ENCODE peak calls at places on chromosomes 11 and 22, in seven cellular contexts. V, H, B, Z, Q, I and W are unnamed samples.

GRCh38 chr11:129881570-129882170 is 13.7 kb downstream of the NFRKB start:
- DNase-seq in V (no peak), H (peak; percentile 15), B (peak; percentile 40), Z (peak; percentile 41), Q (no peak), I (no peak), W (no peak)

GRCh38 chr11:61384271-61385242 is 7.8 kb upstream of the TMEM216 start:
- DNase-seq in V (no peak), H (no peak), B (peak; percentile 68), Z (peak; percentile 47), Q (no peak), I (no peak), W (no peak)

GRCh38 chr22:24865508-24865907 is 59.5 kb downstream of the SGSM1 start:
- DNase-seq in V (no peak), H (no peak), B (no peak), Z (no peak), Q (no peak), I (no peak), W (no peak)

GRCh38 chr11:1327064-1327460 is 17.6 kb upstream of the TOLLIP start:
- DNase-seq in V (no peak), H (no peak), B (no peak), Z (no peak), Q (no peak), I (no peak), W (no peak)

GRCh38 chr11:87187930-87188329 is 150.2 kb downstream of the TMEM135 start:
- DNase-seq in V (no peak), H (no peak), B (no peak), Z (no peak), Q (no peak), I (no peak), W (no peak)

GRCh38 chr11:1030086-1030485 is 6.4 kb downstream of the MUC6 start:
- DNase-seq in V (no peak), H (no peak), B (no peak), Z (no peak), Q (no peak), I (no peak), W (no peak)

GRCh38 chr22:26811717-26811992 is 154.3 kb downstream of the MIAT start:
- DNase-seq in V (no peak), H (no peak), B (no peak), Z (no peak), Q (no peak), I (no peak), W (no peak)

GRCh38 chr22:30893434-30894370 is 74.9 kb downstream of the MORC2 start:
- DNase-seq in V (peak; percentile 62), H (no peak), B (no peak), Z (no peak), Q (no peak), I (no peak), W (no peak)

GRCh38 chr11:112834277-112834755 is 126.9 kb upstream of the NCAM1 start:
- DNase-seq in V (peak; percentile 79), H (no peak), B (no peak), Z (peak; percentile 22), Q (no peak), I (no peak), W (no peak)

GRCh38 chr11:69122642-69123431 is 32.9 kb upstream of the SMIM38 start:
- DNase-seq in V (peak; percentile 91), H (no peak), B (peak; percentile 69), Z (no peak), Q (peak; percentile 74), I (peak; percentile 96), W (peak; percentile 99)

GRCh38 chr11:69576069-69576782 is 64.7 kb upstream of the CCND1 start:
- DNase-seq in V (no peak), H (no peak), B (no peak), Z (no peak), Q (no peak), I (no peak), W (peak; percentile 51)

GRCh38 chr11:128341767-128342318 is 245.5 kb downstream of the ETS1 start:
- DNase-seq in V (no peak), H (no peak), B (no peak), Z (no peak), Q (no peak), I (no peak), W (no peak)

GRCh38 chr22:30878516-30879365 is 89.8 kb downstream of the MORC2 start:
- DNase-seq in V (peak; percentile 73), H (no peak), B (peak; percentile 28), Z (peak; percentile 22), Q (no peak), I (no peak), W (no peak)

GRCh38 chr11:15615412-15616096 is 500.8 kb downstream of the INSC start:
- DNase-seq in V (no peak), H (no peak), B (no peak), Z (no peak), Q (no peak), I (no peak), W (no peak)

GRCh38 chr11:59660621-59661020 is 8.2 kb downstream of the PATL1 start:
- DNase-seq in V (no peak), H (no peak), B (no peak), Z (no peak), Q (no peak), I (no peak), W (no peak)

GRCh38 chr11:65814131-65814959 is 19.4 kb upstream of the SNX32 start:
- DNase-seq in V (no peak), H (no peak), B (peak; percentile 51), Z (no peak), Q (peak; percentile 75), I (no peak), W (no peak)

GRCh38 chr11:67670316-67671210 is 3.9 kb downstream of the ALDH3B2 start:
- DNase-seq in V (no peak), H (no peak), B (no peak), Z (no peak), Q (no peak), I (no peak), W (no peak)

GRCh38 chr22:45014658-45015057 is 4.9 kb upstream of the PHF21B start:
- DNase-seq in V (no peak), H (no peak), B (no peak), Z (peak; percentile 33), Q (no peak), I (no peak), W (no peak)

GRCh38 chr11:2891901-2892214 is 6.3 kb upstream of the CDKN1C start:
- DNase-seq in V (no peak), H (no peak), B (peak; percentile 62), Z (peak; percentile 76), Q (no peak), I (no peak), W (peak; percentile 60)

GRCh38 chr11:76347391-76347790 is 33.5 kb downstream of the THAP12 start:
- DNase-seq in V (no peak), H (no peak), B (peak; percentile 63), Z (no peak), Q (no peak), I (no peak), W (no peak)

GRCh38 chr11:104275992-104276391 is 112.0 kb upstream of the PDGFD start:
- DNase-seq in V (no peak), H (no peak), B (peak; percentile 37), Z (no peak), Q (no peak), I (no peak), W (no peak)

DNA sequence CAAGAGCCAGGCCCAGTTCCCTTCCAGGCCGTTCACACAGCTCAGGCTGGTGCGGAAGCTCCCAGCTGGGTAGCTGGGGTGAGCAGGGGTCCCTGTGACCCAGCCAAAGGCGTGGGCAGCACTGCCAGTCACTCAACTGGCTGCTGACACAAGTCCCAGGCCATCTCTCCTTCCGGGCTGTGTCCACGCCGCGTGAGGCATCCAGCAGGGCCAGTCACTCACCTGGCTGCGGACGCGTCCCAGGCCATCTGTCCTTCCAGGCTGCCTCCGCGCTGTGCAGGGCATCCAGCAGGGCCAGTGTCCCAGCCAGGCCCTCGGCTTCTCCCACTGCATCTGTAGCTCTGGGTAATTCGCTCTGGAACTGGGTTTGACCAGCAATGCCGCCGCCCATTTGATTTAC is 184.2 kb downstream of the BRD1 start:
- DNase-seq in V (no peak), H (no peak), B (no peak), Z (no peak), Q (no peak), I (no peak), W (no peak)
- H3K9me3 ChIP-seq in V (no peaks in the 10 kb centered on the region), H (no peaks in the 10 kb centered on the region), B (no peaks in the 10 kb centered on the region), Z (no peaks in the 10 kb centered on the region), Q (no peaks in the 10 kb centered on the region), I (no peaks in the 10 kb centered on the region), W (no peaks in the 10 kb centered on the region)

DNA sequence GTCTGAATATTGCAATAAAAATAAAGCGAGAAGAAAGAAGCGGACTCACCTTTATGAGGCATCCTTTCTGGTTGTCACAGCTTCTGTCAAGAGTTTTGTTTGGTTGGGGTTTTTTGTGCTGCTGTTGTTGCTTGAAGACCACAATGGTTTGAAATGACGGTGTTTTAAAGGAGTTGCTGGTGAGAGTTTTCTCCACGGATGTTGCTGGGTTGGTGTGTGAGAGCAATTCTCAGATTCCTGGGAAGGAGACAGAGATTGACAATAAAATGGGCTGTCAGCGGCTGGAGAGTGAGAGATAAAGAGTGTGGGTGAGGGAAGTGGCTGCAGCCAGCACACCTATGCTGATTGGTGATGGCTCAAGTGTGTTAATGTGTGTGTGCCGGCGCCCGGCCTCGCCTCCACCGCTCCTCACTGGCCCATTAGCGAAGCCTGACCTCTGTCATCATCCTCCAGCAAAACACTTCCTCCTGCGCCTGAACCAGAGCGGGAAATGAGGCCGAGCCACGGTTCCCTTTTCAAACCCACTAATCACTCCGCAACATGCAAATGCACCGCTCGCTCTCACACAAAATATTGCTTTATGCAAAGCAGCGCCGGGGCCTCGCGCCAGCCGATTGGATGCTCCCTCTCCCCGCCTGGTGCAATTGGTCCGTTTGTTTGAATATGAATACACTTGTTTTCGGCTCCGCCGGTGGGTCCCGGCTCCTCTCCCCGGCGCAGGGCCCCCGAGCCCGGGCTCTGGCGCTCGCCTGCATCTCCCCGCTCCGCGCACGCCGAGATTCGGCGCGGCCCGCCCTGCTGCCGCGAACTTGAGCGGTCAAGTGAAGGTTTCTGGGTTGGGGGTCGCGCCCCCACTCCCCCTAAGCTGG is at the start of gene PAX6:
- DNase-seq in V (peak; percentile 78), H (peak; percentile 3), B (peak; percentile 32), Z (no peak), Q (peak; percentile 60), I (no peak), W (peak; percentile 50)
- H3K4me3 ChIP-seq in V (peak within 1 kb of the TSS; percentile 32), H (no peak within 1 kb of the TSS), B (peak within 1 kb of the TSS; percentile 21), Z (peak within 1 kb of the TSS; percentile 9), Q (peak within 1 kb of the TSS; percentile 38), I (peak within 1 kb of the TSS; percentile 17), W (peak within 1 kb of the TSS; percentile 49)

DNA sequence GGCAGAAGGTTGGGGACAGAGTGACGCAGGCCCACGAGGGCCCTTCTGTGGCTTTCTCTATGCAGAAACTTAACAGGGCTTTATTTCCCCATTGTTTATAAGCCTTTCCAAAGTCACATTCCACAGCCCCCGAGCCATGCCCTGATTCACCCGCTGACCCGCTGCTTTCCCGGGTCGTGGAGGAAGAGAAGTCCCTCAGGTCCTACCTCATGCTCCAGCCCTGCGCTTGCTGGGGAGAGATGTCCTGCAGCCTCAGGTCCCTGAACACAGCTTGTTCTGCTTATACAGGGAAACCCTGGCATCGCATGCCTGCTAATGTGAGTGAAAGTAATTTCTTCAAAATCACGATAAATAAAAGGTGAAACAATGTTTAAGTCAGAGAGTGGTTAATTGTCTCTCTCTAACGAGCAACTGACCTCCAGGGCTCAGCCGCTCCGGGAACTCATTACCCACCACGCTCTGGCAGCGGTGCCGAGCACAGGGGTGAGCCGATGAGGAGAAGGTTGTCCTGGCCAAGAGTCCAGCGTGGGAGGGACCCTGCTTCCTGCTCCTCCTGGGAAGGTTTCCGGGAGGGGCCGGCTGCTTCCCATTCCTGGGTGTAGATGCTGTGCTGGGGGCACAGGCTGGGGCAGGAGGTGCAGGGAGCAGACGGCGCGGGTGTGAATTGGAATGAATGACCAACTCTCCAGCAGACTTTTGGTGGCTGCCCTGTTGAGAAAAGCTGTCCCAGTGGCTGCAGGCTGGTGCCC is 595.2 kb downstream of the BRD1 start:
- DNase-seq in V (peak; percentile 51), H (no peak), B (no peak), Z (no peak), Q (peak; percentile 52), I (no peak), W (no peak)
- H3K9me3 ChIP-seq in V (no peaks in the 10 kb centered on the region), H (no peaks in the 10 kb centered on the region), B (no peaks in the 10 kb centered on the region), Z (no peaks in the 10 kb centered on the region), Q (no peaks in the 10 kb centered on the region), I (no peaks in the 10 kb centered on the region), W (peaks cover 32% of the 10 kb centered on the region)

GRCh38 chr11:22193348-22194051 is 615 bp downstream of the ANO5 start:
- DNase-seq in V (peak; percentile 74), H (peak; percentile 28), B (no peak), Z (peak; percentile 39), Q (no peak), I (no peak), W (no peak)
- H3K4me3 ChIP-seq in V (peak overlapping the region; percentile 65), H (peak overlapping the region; percentile 83), B (peak overlapping the region; percentile 49), Z (peak overlapping the region; percentile 95), Q (peak overlapping the region; percentile 68), I (no peak overlapping the region), W (no peak overlapping the region)